ENCODE peak calls at places on chromosomes 1 and 21, in six cellular contexts. One of them, this sample, is unnamed.

GRCh38 chr21:34276711-34277425 is 86.9 kb upstream of the KCNE2 start:
- DNase-seq in HCT116: no peak
- DNase-seq in HepG2: no peak
- DNase-seq in K562: no peak
- DNase-seq in GM12878: peak; percentile 21
- DNase-seq in SK-N-SH: no peak
- DNase-seq in this sample: no peak

GRCh38 chr1:5959087-5959486 is 33.1 kb downstream of the NPHP4 start:
- DNase-seq in HCT116: no peak
- DNase-seq in HepG2: no peak
- DNase-seq in K562: no peak
- DNase-seq in GM12878: no peak
- DNase-seq in SK-N-SH: no peak
- DNase-seq in this sample: no peak

GRCh38 chr1:192491804-192492554 is 83.6 kb upstream of the RGS1 start:
- DNase-seq in HCT116: no peak
- DNase-seq in HepG2: no peak
- DNase-seq in K562: no peak
- DNase-seq in GM12878: no peak
- DNase-seq in SK-N-SH: no peak
- DNase-seq in this sample: no peak

GRCh38 chr1:207857447-207857846 is 53.5 kb downstream of the CD34 start:
- DNase-seq in HCT116: no peak
- DNase-seq in HepG2: no peak
- DNase-seq in K562: no peak
- DNase-seq in GM12878: no peak
- DNase-seq in SK-N-SH: no peak
- DNase-seq in this sample: no peak

GRCh38 chr1:161910516-161911077 is 113.1 kb downstream of the OLFML2B start:
- DNase-seq in HCT116: no peak
- DNase-seq in HepG2: no peak
- DNase-seq in K562: no peak
- DNase-seq in GM12878: no peak
- DNase-seq in SK-N-SH: no peak
- DNase-seq in this sample: no peak

GRCh38 chr1:219058891-219059820 is 114.5 kb upstream of the LYPLAL1 start:
- DNase-seq in HCT116: no peak
- DNase-seq in HepG2: no peak
- DNase-seq in K562: no peak
- DNase-seq in GM12878: no peak
- DNase-seq in SK-N-SH: no peak
- DNase-seq in this sample: no peak

GRCh38 chr21:22889445-22889844 is 1891.2 kb downstream of the NCAM2 start:
- DNase-seq in HCT116: no peak
- DNase-seq in HepG2: no peak
- DNase-seq in K562: no peak
- DNase-seq in GM12878: no peak
- DNase-seq in SK-N-SH: no peak
- DNase-seq in this sample: no peak

GRCh38 chr21:45513003-45513706 is 29.1 kb downstream of the SLC19A1 start:
- DNase-seq in HCT116: no peak
- DNase-seq in HepG2: no peak
- DNase-seq in K562: no peak
- DNase-seq in GM12878: no peak
- DNase-seq in SK-N-SH: no peak
- DNase-seq in this sample: peak; percentile 97

GRCh38 chr1:109425391-109425790 is 857 bp downstream of the PSMA5 start:
- DNase-seq in HCT116: no peak
- DNase-seq in HepG2: no peak
- DNase-seq in K562: no peak
- DNase-seq in GM12878: peak; percentile 32
- DNase-seq in SK-N-SH: no peak
- DNase-seq in this sample: no peak

GRCh38 chr1:25697426-25698220 is 81.0 kb downstream of the MAN1C1 start:
- DNase-seq in HCT116: no peak
- DNase-seq in HepG2: no peak
- DNase-seq in K562: no peak
- DNase-seq in GM12878: no peak
- DNase-seq in SK-N-SH: no peak
- DNase-seq in this sample: no peak

GRCh38 chr1:178379807-178380206 is 117.0 kb downstream of the CLEC20A start:
- DNase-seq in HCT116: no peak
- DNase-seq in HepG2: no peak
- DNase-seq in K562: peak; percentile 57
- DNase-seq in GM12878: no peak
- DNase-seq in SK-N-SH: no peak
- DNase-seq in this sample: no peak

GRCh38 chr1:119332626-119333025 is 36.0 kb upstream of the HAO2 start:
- DNase-seq in HCT116: no peak
- DNase-seq in HepG2: no peak
- DNase-seq in K562: no peak
- DNase-seq in GM12878: no peak
- DNase-seq in SK-N-SH: no peak
- DNase-seq in this sample: no peak

GRCh38 chr1:2635271-2636010 is 2.6 kb upstream of the MMEL1 start:
- DNase-seq in HCT116: no peak
- DNase-seq in HepG2: no peak
- DNase-seq in K562: no peak
- DNase-seq in GM12878: no peak
- DNase-seq in SK-N-SH: no peak
- DNase-seq in this sample: no peak

GRCh38 chr1:3472906-3473305 is 18.4 kb downstream of the ARHGEF16 start:
- DNase-seq in HCT116: no peak
- DNase-seq in HepG2: no peak
- DNase-seq in K562: no peak
- DNase-seq in GM12878: no peak
- DNase-seq in SK-N-SH: no peak
- DNase-seq in this sample: no peak

GRCh38 chr1:154682252-154682651 is 74.3 kb upstream of the ADAR start:
- DNase-seq in HCT116: no peak
- DNase-seq in HepG2: no peak
- DNase-seq in K562: no peak
- DNase-seq in GM12878: no peak
- DNase-seq in SK-N-SH: no peak
- DNase-seq in this sample: no peak

GRCh38 chr21:43362306-43362927 is 64.5 kb downstream of the SIK1 start:
- DNase-seq in HCT116: no peak
- DNase-seq in HepG2: no peak
- DNase-seq in K562: no peak
- DNase-seq in GM12878: no peak
- DNase-seq in SK-N-SH: peak; percentile 91
- DNase-seq in this sample: no peak

GRCh38 chr1:224736619-224737352 is 120.7 kb downstream of the CNIH3 start:
- DNase-seq in HCT116: no peak
- DNase-seq in HepG2: peak; percentile 10
- DNase-seq in K562: peak; percentile 34
- DNase-seq in GM12878: peak; percentile 93
- DNase-seq in SK-N-SH: no peak
- DNase-seq in this sample: no peak

GRCh38 chr1:95685091-95685490 is 451.1 kb downstream of the RWDD3 start:
- DNase-seq in HCT116: no peak
- DNase-seq in HepG2: no peak
- DNase-seq in K562: no peak
- DNase-seq in GM12878: no peak
- DNase-seq in SK-N-SH: no peak
- DNase-seq in this sample: no peak

GRCh38 chr21:37136261-37136660 is 63.2 kb downstream of the TTC3 start:
- DNase-seq in HCT116: no peak
- DNase-seq in HepG2: no peak
- DNase-seq in K562: no peak
- DNase-seq in GM12878: no peak
- DNase-seq in SK-N-SH: no peak
- DNase-seq in this sample: no peak

GRCh38 chr1:212514056-212514614 is 81.4 kb downstream of the NENF start:
- DNase-seq in HCT116: peak; percentile 78
- DNase-seq in HepG2: peak; percentile 62
- DNase-seq in K562: peak; percentile 67
- DNase-seq in GM12878: no peak
- DNase-seq in SK-N-SH: no peak
- DNase-seq in this sample: no peak
- TF ChIP-seq JUND in HCT116: peak; percentile 37
- TF ChIP-seq JUND in HepG2: no peak
- TF ChIP-seq JUND in K562: no peak
- TF ChIP-seq JUND in GM12878: no peak
- TF ChIP-seq JUND in SK-N-SH: no peak
- TF ChIP-seq JUND in this sample: no peak

GRCh38 chr1:215875236-215875635 is 308.1 kb downstream of the KCTD3 start:
- DNase-seq in HCT116: no peak
- DNase-seq in HepG2: no peak
- DNase-seq in K562: no peak
- DNase-seq in GM12878: no peak
- DNase-seq in SK-N-SH: no peak
- DNase-seq in this sample: no peak
- TF ChIP-seq JUND in HCT116: no peak
- TF ChIP-seq JUND in HepG2: no peak
- TF ChIP-seq JUND in K562: no peak
- TF ChIP-seq JUND in GM12878: no peak
- TF ChIP-seq JUND in SK-N-SH: no peak
- TF ChIP-seq JUND in this sample: no peak

DNA sequence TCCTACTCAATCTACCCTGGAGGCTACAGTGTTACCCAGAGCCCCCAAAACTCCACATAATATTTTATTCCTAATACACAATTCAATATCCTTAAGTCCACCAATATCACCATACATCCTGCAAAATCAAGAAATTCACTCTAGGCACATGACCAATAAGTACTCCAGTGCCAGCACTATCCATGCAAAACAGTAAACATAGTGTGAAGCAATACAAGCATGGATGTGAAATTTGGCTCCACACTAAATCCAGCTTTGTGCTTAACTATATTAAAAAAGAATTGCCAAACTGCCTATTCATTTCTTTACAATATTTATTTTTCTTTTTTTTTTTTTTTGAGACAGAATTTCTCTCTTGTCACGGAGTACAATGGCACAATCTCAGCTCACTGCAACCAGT is 3.0 kb upstream of the MEAF6 start:
- DNase-seq in HCT116: no peak
- DNase-seq in HepG2: no peak
- DNase-seq in K562: no peak
- DNase-seq in GM12878: no peak
- DNase-seq in SK-N-SH: no peak
- DNase-seq in this sample: no peak
- TF ChIP-seq JUND in HCT116: no peak
- TF ChIP-seq JUND in HepG2: no peak
- TF ChIP-seq JUND in K562: no peak
- TF ChIP-seq JUND in GM12878: no peak
- TF ChIP-seq JUND in SK-N-SH: no peak
- TF ChIP-seq JUND in this sample: no peak

DNA sequence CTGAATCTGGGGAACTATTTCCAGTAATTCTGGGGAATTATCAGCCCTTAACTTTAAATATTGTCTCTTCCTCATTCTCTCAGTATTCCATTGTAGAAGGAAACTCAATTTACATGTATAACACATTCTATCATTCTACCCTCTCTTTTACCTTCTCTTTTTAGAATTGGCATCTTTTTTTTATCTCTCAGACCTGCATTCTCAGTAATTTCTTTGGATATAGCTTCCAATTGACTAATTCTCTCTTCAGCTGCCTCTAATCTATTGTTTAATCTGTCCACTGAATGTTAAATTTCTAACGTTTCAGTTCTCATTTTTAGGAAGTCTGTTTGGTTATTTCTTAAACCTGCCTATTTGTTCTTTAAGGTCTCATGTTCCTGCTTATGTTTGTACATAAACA is 33.0 kb downstream of the MAB21L3 start:
- DNase-seq in HCT116: no peak
- DNase-seq in HepG2: no peak
- DNase-seq in K562: no peak
- DNase-seq in GM12878: no peak
- DNase-seq in SK-N-SH: no peak
- DNase-seq in this sample: no peak
- TF ChIP-seq JUND in HCT116: no peak
- TF ChIP-seq JUND in HepG2: no peak
- TF ChIP-seq JUND in K562: no peak
- TF ChIP-seq JUND in GM12878: no peak
- TF ChIP-seq JUND in SK-N-SH: no peak
- TF ChIP-seq JUND in this sample: no peak

GRCh38 chr1:43521716-43522115 is 9.0 kb upstream of the PTPRF start:
- DNase-seq in HCT116: no peak
- DNase-seq in HepG2: no peak
- DNase-seq in K562: no peak
- DNase-seq in GM12878: no peak
- DNase-seq in SK-N-SH: no peak
- DNase-seq in this sample: no peak

GRCh38 chr1:43521078-43521477 is 9.6 kb upstream of the PTPRF start:
- DNase-seq in HCT116: no peak
- DNase-seq in HepG2: no peak
- DNase-seq in K562: no peak
- DNase-seq in GM12878: no peak
- DNase-seq in SK-N-SH: no peak
- DNase-seq in this sample: no peak

GRCh38 chr1:43522776-43523480 is 7.8 kb upstream of the PTPRF start:
- DNase-seq in HCT116: peak; percentile 85
- DNase-seq in HepG2: peak; percentile 86
- DNase-seq in K562: peak; percentile 93
- DNase-seq in GM12878: no peak
- DNase-seq in SK-N-SH: no peak
- DNase-seq in this sample: peak; percentile 40

GRCh38 chr1:43520100-43520828 is 10.4 kb upstream of the PTPRF start:
- DNase-seq in HCT116: no peak
- DNase-seq in HepG2: no peak
- DNase-seq in K562: no peak
- DNase-seq in GM12878: no peak
- DNase-seq in SK-N-SH: no peak
- DNase-seq in this sample: no peak

DNA sequence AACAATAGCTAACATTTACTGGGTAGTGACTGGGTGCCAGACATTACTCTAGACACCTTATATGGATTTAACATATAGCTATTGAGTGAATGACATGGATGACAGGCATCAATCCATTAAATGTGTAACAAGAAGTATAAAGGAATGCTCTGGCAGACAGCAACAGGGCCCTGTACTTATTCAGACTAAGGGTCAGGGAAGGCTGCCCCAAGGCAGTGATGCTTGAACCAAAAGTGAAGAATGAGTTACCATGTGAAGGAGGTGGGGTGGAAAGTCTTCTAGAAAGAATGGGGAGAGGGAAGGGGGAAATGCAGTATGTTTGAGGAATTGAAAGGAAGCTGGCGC is 8.3 kb upstream of the PTPRF start:
- DNase-seq in HCT116: no peak
- DNase-seq in HepG2: no peak
- DNase-seq in K562: no peak
- DNase-seq in GM12878: no peak
- DNase-seq in SK-N-SH: no peak
- DNase-seq in this sample: no peak
- TF ChIP-seq JUND in HCT116: no peak
- TF ChIP-seq JUND in HepG2: no peak
- TF ChIP-seq JUND in K562: no peak
- TF ChIP-seq JUND in GM12878: no peak
- TF ChIP-seq JUND in SK-N-SH: no peak
- TF ChIP-seq JUND in this sample: no peak